ENCODE peak calls at places on chromosome 1, in five cellular contexts. K is mammary epithelial cell; R is GM06990; A is CD8-positive, alpha-beta T cell; S is GM20000. J is an unnamed sample.

GRCh38 chr1:221897312-221897711 is 155.4 kb upstream of the DUSP10 start:
- DNase-seq in K (peak), R (no peak), A (no peak), S (no peak), J (no peak)

GRCh38 chr1:116751149-116751548 is 3.1 kb upstream of the CD2 start:
- DNase-seq in K (no peak), R (no peak), A (no peak), S (no peak), J (no peak)

GRCh38 chr1:190169311-190170067 is 308.2 kb downstream of the BRINP3 start:
- DNase-seq in K (peak), R (no peak), A (no peak), S (no peak), J (peak)

GRCh38 chr1:205301220-205301821 is 20.2 kb downstream of the NUAK2 start:
- DNase-seq in K (peak), R (peak), A (no peak), S (no peak), J (peak)

GRCh38 chr1:75954594-75954993 is 22.4 kb upstream of the ASB17 start:
- DNase-seq in K (peak), R (no peak), A (no peak), S (no peak), J (peak)

GRCh38 chr1:156310962-156311361 is 11.9 kb upstream of the VHLL start:
- DNase-seq in K (no peak), R (no peak), A (no peak), S (no peak), J (peak)

GRCh38 chr1:169149555-169150286 is 43.2 kb downstream of the ATP1B1 start:
- DNase-seq in K (no peak), R (no peak), A (no peak), S (no peak), J (no peak)

GRCh38 chr1:220426989-220427388 is 100.9 kb upstream of the MARK1 start:
- DNase-seq in K (peak), R (no peak), A (no peak), S (no peak), J (peak)

GRCh38 chr1:159921700-159922498 is 3.4 kb downstream of the TAGLN2 start:
- DNase-seq in K (no peak), R (peak), A (no peak), S (no peak), J (no peak)

GRCh38 chr1:88773540-88774150 is 89.6 kb downstream of the PKN2 start:
- DNase-seq in K (peak), R (no peak), A (no peak), S (no peak), J (peak)

GRCh38 chr1:20367626-20368025 is 77.0 kb downstream of the VWA5B1 start:
- DNase-seq in K (no peak), R (no peak), A (no peak), S (no peak), J (no peak)

GRCh38 chr1:20366076-20366765 is 75.5 kb downstream of the VWA5B1 start:
- DNase-seq in K (peak), R (no peak), A (no peak), S (no peak), J (no peak)

GRCh38 chr1:20365421-20366075 is 74.9 kb downstream of the VWA5B1 start:
- DNase-seq in K (no peak), R (no peak), A (no peak), S (no peak), J (no peak)

GRCh38 chr1:20368866-20369545 is 78.3 kb downstream of the VWA5B1 start:
- DNase-seq in K (no peak), R (no peak), A (no peak), S (no peak), J (no peak)

GRCh38 chr1:20366766-20367602 is 76.3 kb downstream of the VWA5B1 start:
- DNase-seq in K (peak), R (no peak), A (no peak), S (peak), J (peak)
- TF ChIP-seq CTCF in K (peak), R (peak), A (no peak), S (peak), J (peak)

GRCh38 chr1:6041432-6042062 is 4.1 kb upstream of the KCNAB2 start:
- DNase-seq in K (peak), R (no peak), A (no peak), S (no peak), J (peak)
- TF ChIP-seq CTCF in K (peak), R (peak), A (peak), S (peak), J (peak)

GRCh38 chr1:246246430-246246829 is 260.6 kb downstream of the SMYD3 start:
- DNase-seq in K (no peak), R (no peak), A (no peak), S (no peak), J (no peak)
- TF ChIP-seq CTCF in K (no peak), R (no peak), A (no peak), S (no peak), J (no peak)

GRCh38 chr1:239997515-239998311 is 94.0 kb upstream of the FMN2 start:
- DNase-seq in K (no peak), R (no peak), A (no peak), S (no peak), J (no peak)
- TF ChIP-seq CTCF in K (no peak), R (no peak), A (no peak), S (no peak), J (no peak)

DNA sequence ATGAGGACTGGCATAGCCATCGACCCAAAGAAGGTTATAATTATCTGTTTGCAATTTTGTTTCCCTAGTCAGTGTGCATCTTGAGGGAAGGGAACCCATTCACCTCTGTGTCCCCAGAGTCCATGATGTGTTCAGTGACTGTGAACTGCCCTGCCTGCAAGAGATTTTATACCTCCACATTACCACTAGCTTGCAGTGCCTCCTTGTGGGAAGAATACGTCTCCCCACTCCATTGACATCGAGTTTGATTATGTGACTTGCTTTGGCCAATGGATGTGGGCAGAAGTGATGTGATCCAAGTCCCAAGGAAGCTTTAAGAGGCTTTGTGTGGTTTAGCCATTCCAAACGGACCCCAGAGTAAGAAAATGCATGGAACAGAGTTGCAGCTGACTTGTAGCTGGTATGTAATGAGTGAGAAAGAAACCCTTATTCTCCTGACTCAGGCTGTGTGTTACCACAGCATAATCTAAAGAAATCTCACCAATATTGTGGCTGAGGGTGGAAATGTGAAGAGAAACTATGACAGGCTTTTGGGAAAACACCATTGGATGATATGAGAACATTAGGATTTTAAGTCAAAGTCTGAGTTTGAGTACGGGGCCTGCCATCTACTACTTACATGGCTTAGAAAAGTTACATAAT is 47.8 kb upstream of the NRDC start:
- DNase-seq in K (peak), R (no peak), A (no peak), S (no peak), J (peak)
- TF ChIP-seq CTCF in K (peak), R (peak), A (no peak), S (no peak), J (peak)

GRCh38 chr1:187338762-187339412 is 510.1 kb downstream of the PLA2G4A start:
- DNase-seq in K (no peak), R (no peak), A (no peak), S (no peak), J (no peak)
- TF ChIP-seq CTCF in K (no peak), R (no peak), A (no peak), S (no peak), J (no peak)

GRCh38 chr1:248696261-248696660 is 6.3 kb downstream of the OR14I1 start:
- DNase-seq in K (no peak), R (no peak), A (no peak), S (no peak), J (peak)
- TF ChIP-seq CTCF in K (no peak), R (peak), A (no peak), S (no peak), J (no peak)

DNA sequence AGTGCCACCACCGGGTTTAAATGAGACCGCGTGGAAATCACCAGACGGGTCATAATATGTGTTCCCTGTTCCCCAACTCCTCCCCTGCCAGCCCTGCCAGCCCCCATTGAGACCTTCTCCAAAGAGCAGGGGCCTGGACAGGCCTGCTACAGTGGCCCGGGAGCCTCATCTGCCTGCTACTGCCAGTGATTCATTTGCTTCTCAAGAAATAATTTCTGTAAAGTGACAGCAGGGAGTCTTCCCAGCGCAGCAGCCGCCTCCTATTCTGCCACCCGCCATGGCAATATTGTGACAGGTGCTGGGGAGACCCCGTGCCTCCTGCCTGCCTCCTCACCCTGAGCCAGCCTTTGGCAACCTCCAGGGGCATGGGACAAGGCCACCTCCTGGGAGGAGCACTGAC is 8.9 kb downstream of the IFFO2 start:
- DNase-seq in K (no peak), R (no peak), A (no peak), S (no peak), J (no peak)
- TF ChIP-seq CTCF in K (no peak), R (no peak), A (no peak), S (no peak), J (no peak)

GRCh38 chr1:150072959-150073358 is 5.4 kb downstream of the VPS45 start:
- DNase-seq in K (no peak), R (no peak), A (no peak), S (peak), J (peak)
- TF ChIP-seq CTCF in K (peak), R (peak), A (peak), S (no peak), J (peak)

GRCh38 chr1:176529395-176529794 is 66.4 kb downstream of the PAPPA2 start:
- DNase-seq in K (no peak), R (no peak), A (no peak), S (no peak), J (no peak)

GRCh38 chr1:176531896-176532892 is 69.2 kb downstream of the PAPPA2 start:
- DNase-seq in K (no peak), R (no peak), A (no peak), S (no peak), J (no peak)

GRCh38 chr1:176536588-176536987 is 73.6 kb downstream of the PAPPA2 start:
- DNase-seq in K (no peak), R (no peak), A (no peak), S (no peak), J (no peak)

GRCh38 chr1:176531036-176531435 is 68.1 kb downstream of the PAPPA2 start:
- DNase-seq in K (no peak), R (no peak), A (no peak), S (no peak), J (no peak)

GRCh38 chr1:176533020-176533419 is 70.0 kb downstream of the PAPPA2 start:
- DNase-seq in K (no peak), R (no peak), A (no peak), S (no peak), J (no peak)
- TF ChIP-seq CTCF in K (no peak), R (no peak), A (no peak), S (no peak), J (no peak)